ENCODE peak calls at places on chromosomes 5 and 9, in ten cellular contexts. Q is PC-9; F is CD4-positive, alpha-beta memory T cell; G is neuronal stem cell; A is cardiac muscle cell; V is K562; H is right lobe of liver; D is A549; C is endothelial cell of umbilical vein; I is spleen. R is an unnamed sample.
A peak's percentile ranks its signal among the peaks of the same experiment; 100 is the strongest.

GRCh38 chr5:58412081-58412480 is 47.8 kb downstream of the PLK2 start:
- DNase-seq in A (no peak), Q (no peak), H (no peak), I (no peak), D (no peak), C (no peak), G (no peak), F (no peak), V (no peak), R (no peak)

GRCh38 chr5:56984445-56984844 is 32.5 kb upstream of the MIER3 start:
- DNase-seq in C (no peak), F (no peak), I (no peak), H (no peak), Q (no peak), V (no peak), A (peak; percentile 47), D (no peak), G (no peak), R (no peak)

GRCh38 chr5:181190711-181191525 is 14.1 kb downstream of the TRIM7 start:
- DNase-seq in F (peak; percentile 54), A (peak; percentile 60), I (peak; percentile 91), C (no peak), V (no peak), G (peak; percentile 70), H (peak; percentile 72), D (no peak), Q (peak; percentile 32), R (no peak)

GRCh38 chr9:6506571-6506970 is 93.6 kb downstream of the UHRF2 start:
- DNase-seq in C (no peak), G (no peak), Q (no peak), D (no peak), V (no peak), I (no peak), A (no peak), H (no peak), F (no peak), R (no peak)

GRCh38 chr5:178236685-178237084 is 4.1 kb upstream of the PHYKPL start:
- DNase-seq in I (no peak), G (no peak), Q (no peak), A (no peak), H (peak; percentile 88), F (no peak), C (no peak), V (no peak), D (no peak), R (no peak)

GRCh38 chr9:68530618-68531017 is 10.1 kb downstream of the TMEM252 start:
- DNase-seq in Q (no peak), I (peak; percentile 79), G (no peak), H (peak; percentile 84), A (peak; percentile 58), D (no peak), C (no peak), V (no peak), F (no peak), R (no peak)

GRCh38 chr5:129244478-129244877 is 149.9 kb downstream of the ISOC1 start:
- DNase-seq in G (no peak), I (no peak), A (peak; percentile 82), Q (no peak), F (no peak), D (no peak), C (peak; percentile 3), V (no peak), H (no peak), R (no peak)

GRCh38 chr9:79663878-79664277 is 92.1 kb downstream of the TLE4 start:
- DNase-seq in Q (no peak), H (no peak), C (no peak), D (no peak), F (no peak), G (peak; percentile 37), I (no peak), V (no peak), A (no peak), R (no peak)

GRCh38 chr5:151092750-151093149 is 11.9 kb upstream of the TNIP1 start:
- DNase-seq in D (no peak), C (no peak), Q (peak; percentile 50), I (no peak), G (no peak), F (no peak), V (no peak), A (peak; percentile 67), H (no peak), R (peak; percentile 85)

GRCh38 chr9:123174887-123175518 is 93.4 kb downstream of the STRBP start:
- DNase-seq in H (no peak), D (no peak), Q (no peak), F (no peak), C (no peak), I (no peak), V (no peak), A (no peak), G (no peak), R (no peak)

GRCh38 chr9:70261131-70261870 is 2.5 kb downstream of the SMC5 start:
- DNase-seq in H (no peak), D (no peak), V (no peak), G (no peak), F (no peak), Q (no peak), A (no peak), C (no peak), I (no peak), R (no peak)

DNA sequence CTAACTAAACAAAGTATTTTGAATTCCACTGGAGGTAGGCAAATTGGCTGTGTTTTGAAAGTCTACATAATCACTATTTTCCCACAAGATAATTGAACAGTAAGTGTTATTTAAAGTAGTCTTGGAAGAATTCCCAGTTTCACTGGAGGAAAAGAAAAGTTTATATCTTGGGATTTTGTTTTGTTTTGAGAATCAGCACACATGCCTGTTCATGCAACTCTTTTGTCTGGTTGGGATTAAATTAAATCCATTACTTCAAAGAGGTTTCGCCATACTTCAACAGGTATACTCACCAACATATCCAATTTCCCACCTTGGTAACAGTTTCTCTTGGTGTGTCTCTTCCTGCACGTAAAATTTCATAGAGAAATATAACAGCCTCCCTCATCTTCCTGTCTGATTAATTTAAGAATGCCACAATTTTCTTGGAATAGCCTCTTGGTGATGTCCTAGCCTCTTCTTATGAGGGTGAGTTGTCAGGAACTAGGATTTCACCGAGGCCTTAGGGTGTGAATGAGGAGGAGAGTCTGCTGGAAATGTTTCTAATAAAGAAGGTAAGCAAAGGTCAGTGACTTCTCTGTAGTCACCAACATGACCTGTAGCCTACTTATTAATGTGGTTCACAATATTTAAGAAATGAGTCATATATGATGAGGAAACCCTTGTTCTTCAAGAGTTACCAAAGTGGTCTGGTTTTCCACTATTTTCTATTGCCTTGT is 48.1 kb downstream of the ITGA2 start:
- DNase-seq in A (peak; percentile 83), V (no peak), I (no peak), H (no peak), D (peak; percentile 40), G (no peak), C (peak; percentile 71), F (no peak), Q (peak; percentile 33), R (no peak)
- H3K4me1 ChIP-seq in A (no peaks in the 10 kb centered on the region), V (no peaks in the 10 kb centered on the region), I (peaks cover 36% of the 10 kb centered on the region), H (no peaks in the 10 kb centered on the region), D (peaks cover 59% of the 10 kb centered on the region), G (no peaks in the 10 kb centered on the region), C (peaks cover 43% of the 10 kb centered on the region), F (peaks cover 30% of the 10 kb centered on the region), Q (peaks cover 66% of the 10 kb centered on the region), R (peaks cover 62% of the 10 kb centered on the region)

GRCh38 chr5:113038136-113038535 is 61.5 kb downstream of the DCP2 start:
- DNase-seq in Q (no peak), H (no peak), D (no peak), G (no peak), A (no peak), C (no peak), V (no peak), I (no peak), F (no peak), R (no peak)

GRCh38 chr5:113035096-113035495 is 58.5 kb downstream of the DCP2 start:
- DNase-seq in A (no peak), I (no peak), H (no peak), D (no peak), Q (no peak), C (no peak), F (no peak), V (no peak), G (no peak), R (no peak)

GRCh38 chr5:113036321-113036720 is 59.7 kb downstream of the DCP2 start:
- DNase-seq in I (no peak), F (no peak), H (no peak), G (no peak), V (no peak), A (no peak), Q (no peak), C (no peak), D (no peak), R (no peak)

GRCh38 chr5:113038714-113039113 is 62.1 kb downstream of the DCP2 start:
- DNase-seq in Q (peak; percentile 43), I (no peak), D (no peak), A (peak; percentile 42), G (no peak), F (no peak), V (no peak), C (peak; percentile 48), H (no peak), R (peak; percentile 89)

GRCh38 chr5:113036826-113037225 is 60.2 kb downstream of the DCP2 start:
- DNase-seq in A (no peak), F (no peak), I (no peak), C (no peak), V (no peak), Q (no peak), H (no peak), D (no peak), G (no peak), R (no peak)
- H3K27ac ChIP-seq in A (peak overlapping the region; percentile 30), F (no peak overlapping the region), I (no peak overlapping the region), C (no peak overlapping the region), V (no peak overlapping the region), Q (no peak overlapping the region), H (no peak overlapping the region), D (no peak overlapping the region), G (no peak overlapping the region), R (no peak overlapping the region)

DNA sequence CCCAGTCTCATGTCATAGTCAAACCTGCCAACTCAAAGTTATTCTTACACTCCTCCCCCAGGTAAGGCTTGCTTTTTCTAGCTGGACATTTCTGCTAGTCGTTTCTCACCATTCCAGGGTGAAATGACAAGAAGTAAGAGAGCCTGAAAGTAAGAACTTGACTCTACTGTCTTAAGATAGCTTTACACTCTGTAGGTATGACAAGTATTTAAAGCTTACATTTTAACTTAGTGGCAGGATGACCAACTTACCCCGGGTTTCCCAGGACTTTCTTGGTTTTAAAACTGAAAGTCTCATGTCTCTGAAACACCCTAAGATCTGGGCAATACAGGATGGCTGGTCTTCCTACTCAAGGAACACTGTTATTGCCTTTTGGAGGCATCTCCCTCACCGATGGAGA is 67.5 kb upstream of the PIK3R1 start:
- DNase-seq in A (no peak), C (no peak), Q (no peak), F (no peak), G (no peak), V (no peak), D (no peak), H (no peak), I (no peak), R (no peak)
- H3K4me3 ChIP-seq in A (no peak overlapping the region), C (no peak overlapping the region), Q (no peak overlapping the region), F (no peak overlapping the region), G (no peak overlapping the region), V (no peak overlapping the region), D (no peak overlapping the region), H (no peak overlapping the region), I (no peak overlapping the region), R (no peak overlapping the region)

DNA sequence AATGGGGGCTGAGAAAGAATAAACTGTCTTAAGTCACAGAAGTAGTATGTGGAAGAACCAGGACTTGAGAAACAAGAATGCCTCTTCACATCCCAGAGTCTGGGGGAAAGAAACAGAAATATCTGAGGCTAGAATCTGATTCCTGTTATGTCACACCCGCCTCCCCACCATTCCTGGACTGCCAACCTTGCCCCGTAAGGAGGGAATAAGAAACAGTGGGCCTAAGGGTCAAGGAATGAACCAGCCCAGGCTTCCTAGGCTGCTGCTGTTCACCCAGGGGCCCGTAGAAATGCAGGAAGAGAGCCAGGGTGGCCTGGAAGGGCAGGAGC is 4.3 kb downstream of the PCDH1 start:
- DNase-seq in V (no peak), F (no peak), A (no peak), I (no peak), G (no peak), H (no peak), D (no peak), Q (no peak), C (no peak), R (no peak)
- H3K4me1 ChIP-seq in V (peaks cover 28% of the 10 kb centered on the region), F (peaks cover 31% of the 10 kb centered on the region), A (peaks cover 7% of the 10 kb centered on the region), I (peaks cover 36% of the 10 kb centered on the region), G (peaks cover 19% of the 10 kb centered on the region), H (no peaks in the 10 kb centered on the region), D (peaks cover 16% of the 10 kb centered on the region), Q (peaks cover 69% of the 10 kb centered on the region), C (peaks cover 42% of the 10 kb centered on the region), R (peaks cover 18% of the 10 kb centered on the region)

R was measured in RWPE2.